ENCODE peak calls at places on chromosomes 12 and 14, in eight cellular contexts. One of them, this sample, is unnamed.

GRCh38 chr12:793037-793436 is 40.7 kb downstream of the WNK1 start:
- DNase-seq in A673: no peak
- DNase-seq in heart right ventricle: no peak
- DNase-seq in right atrium auricular region: no peak
- DNase-seq in IMR-90: peak; percentile 17
- DNase-seq in endodermal cell: no peak
- DNase-seq in A549: no peak
- DNase-seq in Peyer's patch: no peak
- DNase-seq in this sample: no peak

GRCh38 chr12:23895792-23896218 is 53.7 kb downstream of the SOX5 start:
- DNase-seq in A549: no peak
- DNase-seq in Peyer's patch: no peak
- DNase-seq in endodermal cell: peak; percentile 74
- DNase-seq in IMR-90: no peak
- DNase-seq in right atrium auricular region: no peak
- DNase-seq in heart right ventricle: no peak
- DNase-seq in A673: no peak
- DNase-seq in this sample: no peak

GRCh38 chr12:116194935-116195431 is 82.5 kb downstream of the MED13L start:
- DNase-seq in Peyer's patch: no peak
- DNase-seq in IMR-90: no peak
- DNase-seq in right atrium auricular region: no peak
- DNase-seq in A673: no peak
- DNase-seq in endodermal cell: peak; percentile 65
- DNase-seq in A549: peak; percentile 14
- DNase-seq in heart right ventricle: no peak
- DNase-seq in this sample: no peak

GRCh38 chr14:77088219-77088618 is 9.8 kb upstream of the CIPC start:
- DNase-seq in A673: no peak
- DNase-seq in Peyer's patch: peak; percentile 65
- DNase-seq in IMR-90: no peak
- DNase-seq in heart right ventricle: no peak
- DNase-seq in right atrium auricular region: no peak
- DNase-seq in endodermal cell: peak; percentile 96
- DNase-seq in A549: no peak
- DNase-seq in this sample: no peak

GRCh38 chr14:68846466-68846865 is 53.6 kb upstream of the ZFP36L1 start:
- DNase-seq in right atrium auricular region: no peak
- DNase-seq in A673: peak; percentile 9
- DNase-seq in heart right ventricle: no peak
- DNase-seq in endodermal cell: no peak
- DNase-seq in Peyer's patch: no peak
- DNase-seq in A549: no peak
- DNase-seq in IMR-90: no peak
- DNase-seq in this sample: no peak

GRCh38 chr14:51131516-51131915 is 36.6 kb upstream of the TRIM9 start:
- DNase-seq in endodermal cell: peak; percentile 49
- DNase-seq in right atrium auricular region: no peak
- DNase-seq in heart right ventricle: no peak
- DNase-seq in IMR-90: no peak
- DNase-seq in A549: no peak
- DNase-seq in A673: no peak
- DNase-seq in Peyer's patch: no peak
- DNase-seq in this sample: no peak

GRCh38 chr14:31219169-31219568 is 11.6 kb upstream of the HECTD1 start:
- DNase-seq in A549: no peak
- DNase-seq in endodermal cell: no peak
- DNase-seq in heart right ventricle: no peak
- DNase-seq in right atrium auricular region: no peak
- DNase-seq in Peyer's patch: no peak
- DNase-seq in IMR-90: peak; percentile 48
- DNase-seq in A673: no peak
- DNase-seq in this sample: no peak

GRCh38 chr12:80939231-80939950 is 1.7 kb upstream of the LIN7A start:
- DNase-seq in A549: no peak
- DNase-seq in endodermal cell: no peak
- DNase-seq in Peyer's patch: no peak
- DNase-seq in right atrium auricular region: no peak
- DNase-seq in heart right ventricle: no peak
- DNase-seq in IMR-90: no peak
- DNase-seq in A673: peak; percentile 10
- DNase-seq in this sample: no peak

GRCh38 chr14:66662374-66662773 is 154.4 kb downstream of the GPHN start:
- DNase-seq in Peyer's patch: no peak
- DNase-seq in IMR-90: no peak
- DNase-seq in A673: peak; percentile 25
- DNase-seq in endodermal cell: peak; percentile 76
- DNase-seq in A549: peak; percentile 17
- DNase-seq in heart right ventricle: no peak
- DNase-seq in right atrium auricular region: no peak
- DNase-seq in this sample: no peak

GRCh38 chr14:22613091-22613695 is 15.1 kb downstream of the ABHD4 start:
- DNase-seq in right atrium auricular region: no peak
- DNase-seq in A673: no peak
- DNase-seq in Peyer's patch: no peak
- DNase-seq in heart right ventricle: no peak
- DNase-seq in A549: no peak
- DNase-seq in IMR-90: no peak
- DNase-seq in endodermal cell: no peak
- DNase-seq in this sample: no peak

DNA sequence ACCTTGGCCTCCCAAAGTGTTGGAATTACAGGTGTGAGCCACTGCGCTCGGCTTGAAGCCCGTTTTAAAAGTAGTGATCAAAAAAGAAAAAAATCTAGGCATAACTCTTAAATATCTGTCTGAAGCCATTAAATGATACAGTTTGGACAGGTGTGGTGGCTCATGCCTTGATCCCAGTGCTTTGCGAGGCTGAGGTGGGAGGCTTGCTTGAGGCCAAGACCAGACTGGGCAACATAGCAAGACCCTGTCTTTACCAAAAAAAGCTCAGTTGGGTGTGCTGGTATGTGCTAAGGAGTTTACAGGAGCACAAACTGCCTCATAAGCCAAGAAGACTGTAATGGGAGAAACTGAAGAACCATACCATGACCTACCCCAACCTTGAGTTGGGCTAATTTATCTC is 26.0 kb downstream of the SYNE2 start:
- DNase-seq in Peyer's patch: no peak
- DNase-seq in heart right ventricle: no peak
- DNase-seq in right atrium auricular region: no peak
- DNase-seq in IMR-90: no peak
- DNase-seq in endodermal cell: no peak
- DNase-seq in A549: no peak
- DNase-seq in A673: no peak
- DNase-seq in this sample: no peak
- H3K27ac ChIP-seq in Peyer's patch: no peak overlapping the region
- H3K27ac ChIP-seq in heart right ventricle: no peak overlapping the region
- H3K27ac ChIP-seq in right atrium auricular region: no peak overlapping the region
- H3K27ac ChIP-seq in IMR-90: no peak overlapping the region
- H3K27ac ChIP-seq in endodermal cell: no peak overlapping the region
- H3K27ac ChIP-seq in A549: no peak overlapping the region
- H3K27ac ChIP-seq in A673: no peak overlapping the region
- H3K27ac ChIP-seq in this sample: peak overlapping the region; percentile 86

DNA sequence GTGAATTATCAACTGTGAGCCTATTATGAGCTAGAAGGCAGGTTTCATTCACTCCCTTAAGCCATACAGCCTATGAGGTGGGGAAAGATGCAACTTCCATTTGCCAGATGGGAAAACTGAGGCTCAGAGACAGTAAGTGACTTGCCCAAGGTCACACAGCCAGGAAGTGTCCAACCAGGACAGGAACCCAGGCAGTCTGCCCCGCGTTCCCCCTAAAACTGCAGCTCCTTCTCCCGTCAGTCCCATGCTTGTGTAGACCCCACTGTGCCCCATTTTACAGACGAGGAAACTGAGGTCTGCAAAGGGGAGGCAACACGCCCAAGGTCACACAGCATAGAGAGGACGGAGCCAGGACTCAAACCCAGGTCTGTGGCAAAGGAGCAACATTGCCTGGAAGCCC is 50.6 kb downstream of the NCOR2 start:
- DNase-seq in right atrium auricular region: no peak
- DNase-seq in A673: no peak
- DNase-seq in A549: no peak
- DNase-seq in Peyer's patch: no peak
- DNase-seq in IMR-90: no peak
- DNase-seq in heart right ventricle: no peak
- DNase-seq in endodermal cell: no peak
- DNase-seq in this sample: no peak
- H3K4me1 ChIP-seq in right atrium auricular region: peaks cover 6% of the 10 kb centered on the region
- H3K4me1 ChIP-seq in A673: peaks cover 59% of the 10 kb centered on the region
- H3K4me1 ChIP-seq in A549: peaks cover 68% of the 10 kb centered on the region
- H3K4me1 ChIP-seq in Peyer's patch: peaks cover 71% of the 10 kb centered on the region
- H3K4me1 ChIP-seq in IMR-90: peaks cover 45% of the 10 kb centered on the region
- H3K4me1 ChIP-seq in heart right ventricle: peaks cover 46% of the 10 kb centered on the region
- H3K4me1 ChIP-seq in endodermal cell: peaks cover 8% of the 10 kb centered on the region
- H3K4me1 ChIP-seq in this sample: peaks cover 83% of the 10 kb centered on the region

GRCh38 chr12:131713349-131713748 is 2.5 kb downstream of the SFSWAP start:
- DNase-seq in Peyer's patch: no peak
- DNase-seq in A549: no peak
- DNase-seq in endodermal cell: peak; percentile 71
- DNase-seq in IMR-90: no peak
- DNase-seq in right atrium auricular region: peak; percentile 9
- DNase-seq in A673: no peak
- DNase-seq in heart right ventricle: no peak
- DNase-seq in this sample: no peak
- TF ChIP-seq CTCF in Peyer's patch: no peak
- TF ChIP-seq CTCF in A549: no peak
- TF ChIP-seq CTCF in endodermal cell: peak; percentile 52
- TF ChIP-seq CTCF in IMR-90: no peak
- TF ChIP-seq CTCF in right atrium auricular region: no peak
- TF ChIP-seq CTCF in A673: no peak
- TF ChIP-seq CTCF in heart right ventricle: no peak
- TF ChIP-seq CTCF in this sample: no peak

GRCh38 chr12:52082026-52082667 is 2.6 kb downstream of the SMIM41 start:
- DNase-seq in endodermal cell: peak; percentile 75
- DNase-seq in IMR-90: peak; percentile 61
- DNase-seq in right atrium auricular region: peak; percentile 79
- DNase-seq in A673: no peak
- DNase-seq in A549: no peak
- DNase-seq in Peyer's patch: no peak
- DNase-seq in heart right ventricle: peak; percentile 62
- DNase-seq in this sample: no peak
- H3K27ac ChIP-seq in endodermal cell: no peak overlapping the region
- H3K27ac ChIP-seq in IMR-90: peak overlapping the region; percentile 66
- H3K27ac ChIP-seq in right atrium auricular region: peak overlapping the region; percentile 63
- H3K27ac ChIP-seq in A673: peak overlapping the region; percentile 30
- H3K27ac ChIP-seq in A549: no peak overlapping the region
- H3K27ac ChIP-seq in Peyer's patch: peak overlapping the region; percentile 80
- H3K27ac ChIP-seq in heart right ventricle: peak overlapping the region; percentile 43
- H3K27ac ChIP-seq in this sample: no peak overlapping the region

GRCh38 chr12:26608273-26608672 is 224.7 kb downstream of the ITPR2 start:
- DNase-seq in Peyer's patch: no peak
- DNase-seq in IMR-90: no peak
- DNase-seq in A673: no peak
- DNase-seq in heart right ventricle: no peak
- DNase-seq in right atrium auricular region: no peak
- DNase-seq in endodermal cell: no peak
- DNase-seq in A549: no peak
- DNase-seq in this sample: no peak

GRCh38 chr12:26608706-26609105 is 224.3 kb downstream of the ITPR2 start:
- DNase-seq in A549: no peak
- DNase-seq in endodermal cell: no peak
- DNase-seq in right atrium auricular region: no peak
- DNase-seq in A673: no peak
- DNase-seq in heart right ventricle: no peak
- DNase-seq in Peyer's patch: no peak
- DNase-seq in IMR-90: no peak
- DNase-seq in this sample: no peak

GRCh38 chr12:26611598-26611997 is 221.4 kb downstream of the ITPR2 start:
- DNase-seq in Peyer's patch: no peak
- DNase-seq in heart right ventricle: no peak
- DNase-seq in endodermal cell: no peak
- DNase-seq in A673: no peak
- DNase-seq in right atrium auricular region: no peak
- DNase-seq in IMR-90: no peak
- DNase-seq in A549: no peak
- DNase-seq in this sample: no peak

GRCh38 chr12:26610774-26611173 is 222.2 kb downstream of the ITPR2 start:
- DNase-seq in endodermal cell: no peak
- DNase-seq in A673: no peak
- DNase-seq in right atrium auricular region: no peak
- DNase-seq in IMR-90: no peak
- DNase-seq in heart right ventricle: no peak
- DNase-seq in Peyer's patch: no peak
- DNase-seq in A549: no peak
- DNase-seq in this sample: no peak

GRCh38 chr12:26606911-26607310 is 226.1 kb downstream of the ITPR2 start:
- DNase-seq in heart right ventricle: no peak
- DNase-seq in Peyer's patch: no peak
- DNase-seq in IMR-90: no peak
- DNase-seq in right atrium auricular region: no peak
- DNase-seq in A549: no peak
- DNase-seq in endodermal cell: no peak
- DNase-seq in A673: no peak
- DNase-seq in this sample: no peak
- H3K4me1 ChIP-seq in heart right ventricle: no peaks in the 10 kb centered on the region
- H3K4me1 ChIP-seq in Peyer's patch: no peaks in the 10 kb centered on the region
- H3K4me1 ChIP-seq in IMR-90: no peaks in the 10 kb centered on the region
- H3K4me1 ChIP-seq in right atrium auricular region: no peaks in the 10 kb centered on the region
- H3K4me1 ChIP-seq in A549: no peaks in the 10 kb centered on the region
- H3K4me1 ChIP-seq in endodermal cell: no peaks in the 10 kb centered on the region
- H3K4me1 ChIP-seq in A673: no peaks in the 10 kb centered on the region
- H3K4me1 ChIP-seq in this sample: no peaks in the 10 kb centered on the region

GRCh38 chr12:95959107-95959506 is 16.0 kb downstream of the AMDHD1 start:
- DNase-seq in A673: peak; percentile 62
- DNase-seq in right atrium auricular region: no peak
- DNase-seq in Peyer's patch: no peak
- DNase-seq in heart right ventricle: no peak
- DNase-seq in IMR-90: peak; percentile 14
- DNase-seq in A549: peak; percentile 66
- DNase-seq in endodermal cell: peak; percentile 66
- DNase-seq in this sample: no peak
- TF ChIP-seq CTCF in A673: peak; percentile 52
- TF ChIP-seq CTCF in right atrium auricular region: no peak
- TF ChIP-seq CTCF in Peyer's patch: peak; percentile 9
- TF ChIP-seq CTCF in heart right ventricle: peak; percentile 13
- TF ChIP-seq CTCF in IMR-90: no peak
- TF ChIP-seq CTCF in A549: peak; percentile 31
- TF ChIP-seq CTCF in endodermal cell: peak; percentile 70
- TF ChIP-seq CTCF in this sample: no peak

GRCh38 chr12:78392918-78393317 is 471.7 kb upstream of the SYT1 start:
- DNase-seq in A549: peak; percentile 32
- DNase-seq in IMR-90: peak; percentile 30
- DNase-seq in heart right ventricle: no peak
- DNase-seq in endodermal cell: no peak
- DNase-seq in Peyer's patch: no peak
- DNase-seq in A673: peak; percentile 77
- DNase-seq in right atrium auricular region: no peak
- DNase-seq in this sample: no peak

GRCh38 chr12:78398750-78399149 is 465.8 kb upstream of the SYT1 start:
- DNase-seq in Peyer's patch: no peak
- DNase-seq in right atrium auricular region: no peak
- DNase-seq in A549: peak; percentile 67
- DNase-seq in endodermal cell: no peak
- DNase-seq in heart right ventricle: no peak
- DNase-seq in A673: no peak
- DNase-seq in IMR-90: no peak
- DNase-seq in this sample: no peak

GRCh38 chr12:78390920-78391319 is 473.7 kb upstream of the SYT1 start:
- DNase-seq in right atrium auricular region: no peak
- DNase-seq in A673: no peak
- DNase-seq in A549: no peak
- DNase-seq in IMR-90: no peak
- DNase-seq in heart right ventricle: no peak
- DNase-seq in endodermal cell: no peak
- DNase-seq in Peyer's patch: no peak
- DNase-seq in this sample: no peak

GRCh38 chr12:78396538-78396937 is 468.0 kb upstream of the SYT1 start:
- DNase-seq in Peyer's patch: no peak
- DNase-seq in IMR-90: no peak
- DNase-seq in endodermal cell: no peak
- DNase-seq in heart right ventricle: no peak
- DNase-seq in A549: no peak
- DNase-seq in right atrium auricular region: no peak
- DNase-seq in A673: peak; percentile 28
- DNase-seq in this sample: no peak
- H3K27ac ChIP-seq in Peyer's patch: no peak overlapping the region
- H3K27ac ChIP-seq in IMR-90: no peak overlapping the region
- H3K27ac ChIP-seq in endodermal cell: no peak overlapping the region
- H3K27ac ChIP-seq in heart right ventricle: no peak overlapping the region
- H3K27ac ChIP-seq in A549: no peak overlapping the region
- H3K27ac ChIP-seq in right atrium auricular region: no peak overlapping the region
- H3K27ac ChIP-seq in A673: no peak overlapping the region
- H3K27ac ChIP-seq in this sample: no peak overlapping the region